ENCODE peak calls at places on chromosomes 5 and 9, in four cellular contexts. W is lower lobe of right lung, A is T-cell, Q is mucosa of descending colon. P is an unnamed sample.

GRCh38 chr9:96688215-96688614 is 33.1 kb upstream of the PRXL2C start:
- DNase-seq in A (no peak), W (no peak), Q (no peak), P (no peak)

GRCh38 chr5:44046581-44047327 is 342.5 kb downstream of the FGF10 start:
- DNase-seq in Q (no peak), A (no peak), W (no peak), P (no peak)

GRCh38 chr5:172904643-172905345 is 54.4 kb upstream of the RPL26L1 start:
- DNase-seq in A (no peak), Q (peak), W (peak), P (no peak)

GRCh38 chr5:9498541-9499497 is 47.1 kb downstream of the SEMA5A start:
- DNase-seq in W (no peak), Q (no peak), A (no peak), P (no peak)

GRCh38 chr9:133636902-133637301 is 739 bp downstream of the DBH start:
- DNase-seq in W (no peak), Q (no peak), A (no peak), P (no peak)

GRCh38 chr9:129101279-129101678 is 9.3 kb downstream of the CRAT start:
- DNase-seq in W (no peak), Q (no peak), A (no peak), P (no peak)

GRCh38 chr5:176532795-176533194 is 4.4 kb downstream of the RNF44 start:
- DNase-seq in A (no peak), Q (peak), W (peak), P (no peak)

GRCh38 chr5:1112596-1113331 is 901 bp upstream of the SLC12A7 start:
- DNase-seq in Q (no peak), W (no peak), A (no peak), P (no peak)

GRCh38 chr9:908806-909205 is 67.3 kb downstream of the DMRT1 start:
- DNase-seq in A (no peak), Q (no peak), W (no peak), P (no peak)

GRCh38 chr5:171840701-171841522 is 55.3 kb downstream of the SMIM23 start:
- DNase-seq in Q (no peak), A (no peak), W (no peak), P (no peak)

GRCh38 chr5:151106073-151106472 is 25.2 kb upstream of the TNIP1 start:
- DNase-seq in Q (no peak), A (no peak), W (no peak), P (no peak)

GRCh38 chr5:135153661-135154060 is 119.6 kb upstream of the PITX1 start:
- DNase-seq in W (no peak), A (no peak), Q (no peak), P (no peak)

GRCh38 chr9:125372441-125373226 is 111.0 kb downstream of the GAPVD1 start:
- DNase-seq in Q (no peak), W (no peak), A (no peak), P (no peak)

GRCh38 chr5:173242675-173243085 is 7.7 kb upstream of the NKX2-5 start:
- DNase-seq in Q (no peak), W (no peak), A (no peak), P (no peak)

GRCh38 chr5:137706841-137707240 is 29.0 kb downstream of the KLHL3 start:
- DNase-seq in A (no peak), W (no peak), Q (no peak), P (no peak)

GRCh38 chr5:39015743-39016586 is 58.2 kb downstream of the RICTOR start:
- DNase-seq in Q (no peak), A (no peak), W (no peak), P (no peak)

GRCh38 chr5:115460476-115460875 is 84.1 kb downstream of the FEM1C start:
- DNase-seq in Q (no peak), W (peak), A (no peak), P (no peak)

GRCh38 chr9:76023715-76024195 is 133.3 kb downstream of the PCSK5 start:
- DNase-seq in A (peak), W (no peak), Q (no peak), P (peak)

GRCh38 chr5:174610968-174611367 is 113.4 kb upstream of the MSX2 start:
- DNase-seq in W (no peak), A (no peak), Q (no peak), P (no peak)

GRCh38 chr9:81047280-81047679 is 642.1 kb downstream of the TLE1 start:
- DNase-seq in Q (no peak), A (no peak), W (no peak), P (no peak)

GRCh38 chr9:69834591-69835184 is 14.1 kb downstream of the CFAP95 start:
- DNase-seq in A (no peak), Q (no peak), W (no peak), P (peak)

GRCh38 chr5:90888511-90889324 is 330.1 kb downstream of the ADGRV1 start:
- DNase-seq in W (no peak), A (no peak), Q (no peak), P (no peak)

GRCh38 chr5:179273074-179273435 is 72.2 kb downstream of the ADAMTS2 start:
- DNase-seq in W (peak), A (no peak), Q (peak), P (no peak)